ENCODE peak calls at places on chromosomes 12 and 14, in ten cellular contexts. X is stomach, G is transverse colon, V is ovary, E is A549, B is K562, S is SK-N-SH, Y is H1, D is sigmoid colon, P is suprapubic skin. L is an unnamed sample.

GRCh38 chr12:103930787-103931536 is 752 bp downstream of the HSP90B1 start:
- DNase-seq in V (peak), X (peak), B (peak), P (peak), S (no peak), G (peak), D (peak), E (no peak), Y (no peak), L (no peak)

GRCh38 chr12:76927170-76927784 is 48.5 kb upstream of the CSRP2 start:
- DNase-seq in X (peak), G (peak), S (peak), D (no peak), V (no peak), B (peak), Y (no peak), P (no peak), E (peak), L (no peak)

GRCh38 chr14:61653507-61653906 is 41.8 kb upstream of the HIF1A start:
- DNase-seq in B (no peak), D (peak), V (no peak), X (no peak), G (no peak), Y (no peak), S (no peak), E (no peak), P (no peak), L (peak)

GRCh38 chr12:49825360-49825970 is 2.7 kb downstream of the NCKAP5L start:
- DNase-seq in B (no peak), V (no peak), P (no peak), G (no peak), E (no peak), Y (no peak), S (no peak), X (no peak), D (peak), L (no peak)

GRCh38 chr12:117111386-117112267 is 12.4 kb upstream of the TESC start:
- DNase-seq in P (no peak), X (no peak), D (no peak), Y (no peak), V (no peak), G (no peak), E (no peak), S (no peak), B (peak), L (no peak)

GRCh38 chr14:98189077-98189476 is 1082.9 kb downstream of the BCL11B start:
- DNase-seq in P (no peak), S (no peak), X (no peak), D (no peak), E (no peak), Y (no peak), B (no peak), G (no peak), V (no peak), L (no peak)

GRCh38 chr12:55842681-55843429 is at the start of gene MMP19:
- DNase-seq in X (no peak), Y (no peak), S (no peak), E (no peak), P (peak), V (peak), G (no peak), D (peak), B (peak), L (peak)

GRCh38 chr12:2692156-2692555 is 102.6 kb upstream of the FKBP4 start:
- DNase-seq in G (no peak), P (no peak), E (no peak), B (no peak), Y (no peak), D (no peak), S (no peak), X (no peak), V (no peak), L (no peak)

GRCh38 chr14:68140111-68140741 is 320.6 kb downstream of the RAD51B start:
- DNase-seq in E (peak), X (peak), G (peak), V (peak), S (no peak), Y (no peak), B (no peak), D (peak), P (no peak), L (peak)

GRCh38 chr12:6928703-6929407 is 1.1 kb downstream of the ATN1 start:
- DNase-seq in V (peak), E (no peak), X (no peak), G (no peak), S (no peak), Y (no peak), P (no peak), D (no peak), B (no peak), L (no peak)

GRCh38 chr14:76666746-76667145 is 94.5 kb upstream of the VASH1 start:
- DNase-seq in S (no peak), D (no peak), X (no peak), E (no peak), V (no peak), B (no peak), G (no peak), P (no peak), Y (no peak), L (no peak)

GRCh38 chr12:96431067-96431466 is 30.8 kb upstream of the CDK17 start:
- DNase-seq in X (no peak), B (no peak), G (no peak), E (no peak), Y (no peak), V (no peak), S (no peak), D (no peak), P (no peak), L (no peak)

GRCh38 chr12:50257226-50258166 is 25.8 kb downstream of the LIMA1 start:
- DNase-seq in D (no peak), V (no peak), Y (no peak), B (no peak), E (no peak), S (no peak), G (no peak), P (no peak), X (no peak), L (peak)

GRCh38 chr12:24955389-24955788 is 6.5 kb upstream of the BCAT1 start:
- DNase-seq in S (no peak), P (no peak), B (no peak), V (no peak), X (no peak), Y (no peak), G (no peak), E (no peak), D (no peak), L (no peak)

GRCh38 chr12:93962336-93962735 is 186.0 kb upstream of the PLXNC1 start:
- DNase-seq in E (no peak), B (no peak), S (no peak), G (no peak), X (no peak), Y (no peak), V (no peak), D (no peak), P (no peak), L (no peak)

GRCh38 chr12:55727643-55728184 is 1.1 kb downstream of the CD63 start:
- DNase-seq in X (peak), V (peak), D (peak), B (peak), E (peak), P (no peak), Y (no peak), S (peak), G (peak), L (no peak)

GRCh38 chr12:31117203-31118011 is 43.7 kb downstream of the DDX11 start:
- DNase-seq in G (peak), S (peak), Y (no peak), P (no peak), X (peak), E (peak), B (peak), V (no peak), D (no peak), L (peak)

GRCh38 chr12:116697305-116698130 is 40.4 kb downstream of the SPRING1 start:
- DNase-seq in G (no peak), E (peak), X (peak), Y (no peak), S (peak), P (no peak), B (peak), D (no peak), V (no peak), L (no peak)

GRCh38 chr12:110780448-110780847 is 37.8 kb upstream of the PPP1CC start:
- DNase-seq in P (no peak), D (no peak), G (no peak), Y (no peak), B (no peak), V (no peak), X (no peak), E (no peak), S (no peak), L (no peak)

GRCh38 chr14:39025810-39026627 is 77.0 kb downstream of the SEC23A start:
- DNase-seq in Y (no peak), G (no peak), S (no peak), P (no peak), D (no peak), B (no peak), X (no peak), V (no peak), E (no peak), L (no peak)

GRCh38 chr12:109645708-109646107 is 67.9 kb upstream of the FAM222A start:
- DNase-seq in G (no peak), Y (no peak), D (no peak), V (no peak), P (no peak), B (no peak), X (no peak), E (no peak), S (peak), L (no peak)

GRCh38 chr14:61516957-61517356 is 178.4 kb upstream of the HIF1A start:
- DNase-seq in D (no peak), E (no peak), Y (no peak), P (no peak), S (no peak), B (no peak), V (no peak), G (no peak), X (no peak), L (no peak)

GRCh38 chr12:67648306-67649164 is at the start of gene DYRK2:
- DNase-seq in Y (peak), B (peak), D (peak), G (peak), P (peak), V (peak), S (peak), X (peak), E (peak), L (peak)

GRCh38 chr12:26239127-26239500 is 43.7 kb downstream of the SSPN start:
- DNase-seq in B (no peak), X (no peak), D (no peak), S (no peak), V (no peak), P (no peak), G (no peak), Y (no peak), E (no peak), L (no peak)

GRCh38 chr14:21106506-21107359 is 5.9 kb downstream of the TMEM253 start:
- DNase-seq in E (peak), Y (peak), B (peak), V (peak), S (peak), D (peak), P (peak), X (peak), G (peak), L (peak)

GRCh38 chr14:86961106-86961716 is 1031.8 kb downstream of the GALC start:
- DNase-seq in X (no peak), E (no peak), S (peak), D (no peak), V (no peak), P (no peak), G (no peak), Y (no peak), B (peak), L (no peak)

GRCh38 chr12:96912261-96912660 is 5.2 kb downstream of the NEDD1 start:
- DNase-seq in G (no peak), P (no peak), X (no peak), E (no peak), V (no peak), S (no peak), D (no peak), Y (no peak), B (no peak), L (no peak)

GRCh38 chr14:75303415-75303814 is 24.8 kb downstream of the FOS start:
- DNase-seq in Y (no peak), B (peak), P (peak), D (peak), G (peak), X (peak), S (peak), V (peak), E (peak), L (peak)

GRCh38 chr14:63616015-63616414 is 25.7 kb downstream of the WDR89 start:
- DNase-seq in D (no peak), S (no peak), P (no peak), G (no peak), Y (no peak), B (no peak), X (no peak), E (no peak), V (no peak), L (no peak)

GRCh38 chr12:66072566-66072965 is 58.0 kb downstream of the LLPH start:
- DNase-seq in X (no peak), S (no peak), G (no peak), P (no peak), V (no peak), Y (no peak), B (no peak), D (no peak), E (no peak), L (no peak)

GRCh38 chr12:85564786-85565185 is 271.4 kb downstream of the RASSF9 start:
- DNase-seq in V (no peak), P (no peak), E (no peak), Y (no peak), B (no peak), D (no peak), G (no peak), X (no peak), S (no peak), L (no peak)

GRCh38 chr12:85573635-85574214 is 262.5 kb downstream of the RASSF9 start:
- DNase-seq in B (no peak), G (no peak), Y (no peak), D (no peak), V (no peak), X (no peak), P (no peak), E (no peak), S (no peak), L (no peak)

GRCh38 chr12:85569261-85569660 is 266.9 kb downstream of the RASSF9 start:
- DNase-seq in S (no peak), V (no peak), G (no peak), D (no peak), B (no peak), X (no peak), Y (no peak), P (no peak), E (no peak), L (no peak)

GRCh38 chr12:85572956-85573355 is 263.3 kb downstream of the RASSF9 start:
- DNase-seq in S (no peak), E (no peak), P (no peak), G (no peak), Y (no peak), B (no peak), V (no peak), X (no peak), D (no peak), L (no peak)

GRCh38 chr12:85568395-85569103 is 267.7 kb downstream of the RASSF9 start:
- DNase-seq in X (no peak), E (no peak), S (no peak), D (no peak), V (no peak), Y (no peak), P (no peak), G (peak), B (no peak), L (no peak)
- TF ChIP-seq EP300 in X (no peak), E (no peak), S (no peak), D (no peak), V (no peak), Y (no peak), P (no peak), G (no peak), B (no peak), L (no peak)

GRCh38 chr12:63668028-63668799 is at the start of gene DPY19L2:
- DNase-seq in D (peak), S (peak), V (peak), Y (no peak), E (peak), P (peak), B (no peak), X (peak), G (peak), L (peak)
- TF ChIP-seq EP300 in D (no peak), S (no peak), V (no peak), Y (no peak), E (no peak), P (no peak), B (no peak), X (no peak), G (no peak), L (no peak)

DNA sequence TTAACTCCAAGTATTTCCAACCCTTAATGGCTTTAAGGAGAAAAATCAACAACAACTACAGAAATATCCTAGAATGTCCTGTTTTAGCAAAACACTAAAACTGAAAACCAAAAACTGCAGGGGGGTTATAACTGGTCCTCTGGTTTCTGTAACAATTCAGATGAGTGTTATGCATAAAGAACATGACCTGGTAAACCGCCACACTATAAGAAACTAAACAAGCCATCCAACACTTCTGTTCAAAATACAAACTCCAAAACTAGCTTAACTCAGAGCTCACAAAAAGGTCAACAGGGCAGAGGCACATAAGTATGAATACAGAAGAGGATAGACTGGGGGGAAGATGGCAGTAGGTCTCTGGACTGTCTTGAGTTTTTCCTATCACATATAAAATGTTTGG is 38.0 kb downstream of the HECTD4 start:
- DNase-seq in D (no peak), B (no peak), S (no peak), P (no peak), G (no peak), Y (no peak), E (no peak), X (no peak), V (no peak), L (no peak)
- TF ChIP-seq EP300 in D (no peak), B (no peak), S (no peak), P (no peak), G (no peak), Y (no peak), E (no peak), X (no peak), V (no peak), L (no peak)

DNA sequence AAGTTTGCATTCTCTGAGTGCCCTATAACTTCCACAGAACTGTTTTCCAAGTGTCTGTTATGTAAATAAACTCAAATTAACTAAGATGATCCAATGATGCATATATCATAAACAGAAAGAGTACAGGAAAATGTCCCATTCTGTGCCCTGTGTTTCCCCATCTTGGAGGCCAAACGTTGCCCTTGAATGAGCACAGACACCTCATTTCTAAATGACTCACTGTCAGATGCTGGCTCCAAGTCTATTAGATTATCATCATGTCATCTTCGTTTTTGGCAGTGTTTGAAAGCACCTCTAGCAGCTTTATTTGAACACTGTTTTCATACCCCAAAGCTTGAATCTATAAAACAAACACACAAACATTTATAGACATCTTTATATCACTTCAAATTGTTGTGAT is 424.3 kb downstream of the NOVA1 start:
- DNase-seq in B (no peak), P (no peak), S (no peak), V (no peak), E (no peak), D (no peak), G (no peak), X (no peak), Y (no peak), L (no peak)
- TF ChIP-seq EP300 in B (no peak), P (no peak), S (no peak), V (no peak), E (no peak), D (no peak), G (no peak), X (no peak), Y (no peak), L (no peak)

GRCh38 chr12:99620159-99620479 is 27.4 kb upstream of the GARIN6 start:
- DNase-seq in D (no peak), S (no peak), V (no peak), Y (no peak), G (no peak), X (no peak), B (no peak), P (no peak), E (no peak), L (no peak)

GRCh38 chr12:99618657-99619056 is 28.9 kb upstream of the GARIN6 start:
- DNase-seq in S (no peak), V (no peak), Y (no peak), D (no peak), B (no peak), G (no peak), E (no peak), P (no peak), X (no peak), L (no peak)

DNA sequence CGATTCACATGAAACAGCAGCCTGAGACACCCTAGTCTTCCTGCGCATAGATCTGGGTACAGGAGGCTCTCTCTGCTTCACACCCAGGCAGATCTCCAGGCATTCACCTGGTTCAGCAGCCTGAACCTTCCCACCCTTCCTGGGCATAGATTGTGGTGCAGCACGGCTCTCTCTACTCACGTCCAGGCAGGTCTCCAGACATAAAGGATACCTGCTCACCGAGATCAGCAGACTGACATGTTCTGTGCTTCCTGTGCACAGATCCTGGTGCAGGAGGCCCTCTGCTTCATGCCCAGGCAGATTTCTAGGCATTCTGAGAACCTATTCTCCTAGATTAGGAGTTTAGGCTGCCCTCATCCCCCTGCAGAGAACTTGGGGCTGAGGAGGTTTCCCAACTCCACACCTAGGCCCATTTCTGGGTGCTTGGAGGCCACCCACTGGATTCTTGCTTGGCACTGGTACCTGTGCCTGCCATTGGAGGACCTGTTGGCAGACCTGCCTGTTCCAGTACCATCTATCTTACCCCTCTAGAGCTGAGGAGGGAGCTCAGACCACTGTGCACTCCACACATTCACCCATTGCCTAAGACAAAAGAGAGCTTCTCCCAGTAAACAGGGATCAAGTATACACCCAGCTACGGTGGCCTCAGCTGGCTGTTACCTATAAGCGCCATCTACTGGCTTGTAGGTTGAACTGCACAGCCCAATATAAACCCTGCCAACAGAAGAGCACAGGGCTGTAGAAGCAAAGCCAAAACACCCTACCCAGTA is 28.0 kb upstream of the GARIN6 start:
- DNase-seq in X (no peak), Y (no peak), D (no peak), G (no peak), E (no peak), P (no peak), S (peak), B (peak), V (no peak), L (no peak)
- TF ChIP-seq EP300 in X (no peak), Y (no peak), D (no peak), G (no peak), E (no peak), P (no peak), S (no peak), B (no peak), V (no peak), L (no peak)

GRCh38 chr14:78202178-78202577 is 32.0 kb downstream of the NRXN3 start:
- DNase-seq in P (no peak), X (no peak), D (no peak), G (no peak), B (no peak), E (no peak), S (no peak), V (no peak), Y (no peak), L (no peak)

GRCh38 chr14:78197088-78197487 is 26.9 kb downstream of the NRXN3 start:
- DNase-seq in V (no peak), P (no peak), G (no peak), E (no peak), B (no peak), D (no peak), S (no peak), X (no peak), Y (no peak), L (no peak)

GRCh38 chr14:78195431-78195830 is 25.3 kb downstream of the NRXN3 start:
- DNase-seq in D (no peak), P (no peak), X (no peak), V (no peak), B (no peak), G (no peak), E (no peak), Y (no peak), S (no peak), L (no peak)

GRCh38 chr14:78196323-78196722 is 26.1 kb downstream of the NRXN3 start:
- DNase-seq in S (no peak), E (no peak), Y (no peak), P (no peak), G (no peak), V (no peak), B (no peak), X (no peak), D (no peak), L (no peak)
- TF ChIP-seq EP300 in S (no peak), E (no peak), Y (no peak), P (no peak), G (no peak), V (no peak), B (no peak), X (no peak), D (no peak), L (no peak)

DNA sequence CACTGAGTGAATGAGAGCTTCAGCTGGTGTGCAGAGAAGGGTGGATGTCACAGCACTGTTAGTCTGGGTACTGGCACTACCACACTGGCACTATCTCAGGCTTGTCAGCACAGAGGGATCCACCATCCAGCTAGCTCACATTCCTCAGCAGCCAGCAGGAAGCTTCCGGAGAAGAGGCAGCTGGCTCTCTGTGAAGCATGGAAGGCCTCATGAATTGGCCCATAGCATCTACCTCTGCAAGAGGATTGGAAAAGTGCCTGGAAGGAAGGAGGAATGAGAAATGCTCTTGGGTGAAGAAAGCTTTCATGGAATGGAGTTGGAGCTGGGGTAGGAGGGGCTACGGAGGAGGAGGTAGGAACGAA is 9.9 kb downstream of the KRT83 start:
- DNase-seq in V (no peak), P (no peak), D (no peak), X (no peak), B (no peak), S (no peak), E (no peak), Y (no peak), G (no peak), L (no peak)
- TF ChIP-seq EP300 in V (no peak), P (no peak), D (no peak), X (no peak), B (no peak), S (no peak), E (no peak), Y (no peak), G (no peak), L (no peak)

L was measured in tibial nerve.